ENCODE peak calls at places on chromosomes 1 and 21, in five cellular contexts. O is NCI-H2171 treated with DMSO at 0.1 percent for 48 hours, G is Calu3, Q is anterior cingulate cortex, E is T-cell. P is an unnamed sample.

GRCh38 chr1:106875622-106876021 is 180.9 kb upstream of the PRMT6 start:
- DNase-seq in O (no peak), Q (no peak), E (no peak), G (no peak), P (no peak)

GRCh38 chr1:111505641-111506119 is 2.2 kb upstream of the ADORA3 start:
- DNase-seq in E (no peak), O (no peak), G (no peak), Q (peak; percentile 27), P (no peak)

GRCh38 chr1:26740958-26741357 is 45.1 kb downstream of the ARID1A start:
- DNase-seq in O (no peak), Q (no peak), E (no peak), G (no peak), P (no peak)

GRCh38 chr1:38029081-38029681 is 16.6 kb downstream of the UTP11 start:
- DNase-seq in E (no peak), Q (peak; percentile 59), O (peak; percentile 64), G (no peak), P (no peak)

GRCh38 chr1:16981269-16981849 is 939 bp upstream of the MFAP2 start:
- DNase-seq in E (no peak), G (no peak), O (no peak), Q (no peak), P (no peak)

GRCh38 chr1:236089046-236089773 is 24.3 kb upstream of the NID1 start:
- DNase-seq in E (no peak), O (no peak), G (no peak), Q (no peak), P (no peak)

GRCh38 chr21:36388835-36389234 is 3.6 kb downstream of the CHAF1B start:
- DNase-seq in Q (peak; percentile 28), E (no peak), G (no peak), O (peak; percentile 86), P (peak; percentile 19)

GRCh38 chr1:207925210-207925609 is 14.3 kb upstream of the CD34 start:
- DNase-seq in O (peak; percentile 64), E (no peak), Q (no peak), G (peak; percentile 34), P (no peak)

GRCh38 chr1:101309334-101310221 is 72.8 kb downstream of the S1PR1 start:
- DNase-seq in G (peak; percentile 44), Q (peak; percentile 4), E (peak; percentile 77), O (peak; percentile 33), P (peak; percentile 11)

GRCh38 chr21:26881504-26882228 is 36.5 kb upstream of the ADAMTS1 start:
- DNase-seq in O (peak; percentile 24), Q (no peak), G (no peak), E (no peak), P (no peak)

GRCh38 chr1:24914226-24915069 is 15.6 kb downstream of the RUNX3 start:
- DNase-seq in E (no peak), O (no peak), Q (peak; percentile 11), G (no peak), P (no peak)

GRCh38 chr1:229108598-229109201 is 162.2 kb upstream of the RAB4A start:
- DNase-seq in Q (no peak), G (peak; percentile 32), O (no peak), E (no peak), P (no peak)

GRCh38 chr1:226657788-226658537 is 81.1 kb downstream of the ITPKB start:
- DNase-seq in O (peak; percentile 59), E (no peak), G (no peak), Q (peak; percentile 91), P (no peak)

GRCh38 chr1:201466492-201466891 is 2.5 kb downstream of the PHLDA3 start:
- DNase-seq in Q (no peak), E (no peak), G (peak; percentile 66), O (no peak), P (no peak)

GRCh38 chr1:17119076-17119743 is at the start of gene PADI2:
- DNase-seq in E (peak; percentile 33), G (peak; percentile 70), O (peak; percentile 70), Q (peak; percentile 80), P (peak; percentile 15)